ENCODE peak calls at places on chromosome 3, in five cellular contexts. Q is central memory CD4-positive, alpha-beta T cell; J is non-pigmented ciliary epithelial cell; S is posterior cingulate gyrus; G is NCI-H1092. D is an unnamed sample.

GRCh38 chr3:117441851-117442250 is 732.3 kb downstream of the TUSC7 start:
- DNase-seq in Q (no peak), J (no peak), S (no peak), G (no peak), D (no peak)

GRCh38 chr3:102415553-102415952 is 19.3 kb upstream of the ZPLD1 start:
- DNase-seq in Q (no peak), J (no peak), S (no peak), G (no peak), D (no peak)

GRCh38 chr3:174101244-174101643 is 703.7 kb downstream of the NLGN1 start:
- DNase-seq in Q (no peak), J (no peak), S (no peak), G (no peak), D (peak)

GRCh38 chr3:113981803-113982202 is 34.0 kb downstream of the ZDHHC23 start:
- DNase-seq in Q (no peak), J (no peak), S (no peak), G (no peak), D (no peak)

GRCh38 chr3:87082806-87083440 is 92.0 kb upstream of the VGLL3 start:
- DNase-seq in Q (no peak), J (no peak), S (no peak), G (peak), D (peak)

GRCh38 chr3:178823140-178823539 is 248.5 kb downstream of the ZMAT3 start:
- DNase-seq in Q (no peak), J (no peak), S (no peak), G (no peak), D (no peak)

GRCh38 chr3:2036096-2036495 is 62.6 kb upstream of the CNTN4 start:
- DNase-seq in Q (no peak), J (no peak), S (no peak), G (no peak), D (no peak)

GRCh38 chr3:29515451-29515850 is 234.6 kb downstream of the RBMS3 start:
- DNase-seq in Q (no peak), J (peak), S (no peak), G (no peak), D (no peak)

GRCh38 chr3:78268716-78269668 is 1229.1 kb downstream of the ROBO2 start:
- DNase-seq in Q (no peak), J (no peak), S (no peak), G (no peak), D (no peak)

GRCh38 chr3:180802837-180803236 is 109.6 kb upstream of the FXR1 start:
- DNase-seq in Q (no peak), J (no peak), S (no peak), G (peak), D (no peak)

GRCh38 chr3:178297204-178297603 is 239.0 kb upstream of the KCNMB2 start:
- DNase-seq in Q (no peak), J (no peak), S (no peak), G (no peak), D (no peak)

GRCh38 chr3:16884084-16884747 is 539 bp upstream of the PLCL2 start:
- DNase-seq in Q (peak), J (no peak), S (peak), G (no peak), D (no peak)

GRCh38 chr3:10983219-10983916 is 9.2 kb upstream of the SLC6A1 start:
- DNase-seq in Q (no peak), J (peak), S (no peak), G (peak), D (no peak)

GRCh38 chr3:126147932-126148683 is 32.3 kb downstream of the ALDH1L1 start:
- DNase-seq in Q (no peak), J (no peak), S (no peak), G (no peak), D (no peak)

GRCh38 chr3:13424865-13425605 is 4.9 kb upstream of the NUP210 start:
- DNase-seq in Q (no peak), J (no peak), S (no peak), G (no peak), D (no peak)

GRCh38 chr3:69290006-69290405 is 95.9 kb downstream of the FRMD4B start:
- DNase-seq in Q (no peak), J (no peak), S (no peak), G (no peak), D (no peak)

GRCh38 chr3:134768116-134768515 is 26.9 kb upstream of the EPHB1 start:
- DNase-seq in Q (no peak), J (no peak), S (no peak), G (no peak), D (no peak)

GRCh38 chr3:163811996-163812395 is 1266.3 kb downstream of the SI start:
- DNase-seq in Q (no peak), J (no peak), S (no peak), G (no peak), D (no peak)

GRCh38 chr3:52468336-52468735 is 12.9 kb downstream of the NISCH start:
- DNase-seq in Q (no peak), J (no peak), S (no peak), G (no peak), D (no peak)

GRCh38 chr3:12891985-12892839 is 50.8 kb upstream of the RPL32 start:
- DNase-seq in Q (peak), J (peak), S (peak), G (peak), D (peak)

GRCh38 chr3:17494117-17494809 is 248.2 kb downstream of the TBC1D5 start:
- DNase-seq in Q (no peak), J (no peak), S (no peak), G (no peak), D (no peak)

GRCh38 chr3:14285526-14285925 is 106.9 kb downstream of the LSM3 start:
- DNase-seq in Q (no peak), J (no peak), S (no peak), G (no peak), D (no peak)

GRCh38 chr3:111335512-111335911 is 206.5 kb upstream of the CD96 start:
- DNase-seq in Q (no peak), J (no peak), S (no peak), G (no peak), D (no peak)

GRCh38 chr3:55909373-55909772 is 422.3 kb upstream of the WNT5A start:
- DNase-seq in Q (no peak), J (no peak), S (no peak), G (no peak), D (no peak)

GRCh38 chr3:51977449-51978142 is 2.7 kb downstream of the ABHD14A start:
- DNase-seq in Q (peak), J (no peak), S (no peak), G (no peak), D (no peak)

GRCh38 chr3:193816028-193816395 is 223.0 kb downstream of the OPA1 start:
- DNase-seq in Q (no peak), J (no peak), S (no peak), G (no peak), D (no peak)

GRCh38 chr3:193974591-193974990 is 161.4 kb upstream of the HES1 start:
- DNase-seq in Q (no peak), J (no peak), S (no peak), G (no peak), D (no peak)

GRCh38 chr3:36890261-36890660 is 54.6 kb downstream of the TRANK1 start:
- DNase-seq in Q (no peak), J (no peak), S (no peak), G (no peak), D (no peak)

GRCh38 chr3:82030932-82031331 is 269.5 kb upstream of the GBE1 start:
- DNase-seq in Q (no peak), J (no peak), S (no peak), G (no peak), D (no peak)

GRCh38 chr3:182045721-182046120 is 334.0 kb downstream of the SOX2 start:
- DNase-seq in Q (no peak), J (no peak), S (no peak), G (no peak), D (no peak)

GRCh38 chr3:47512416-47513124 is 942 bp downstream of the ELP6 start:
- DNase-seq in Q (no peak), J (no peak), S (no peak), G (no peak), D (no peak)

GRCh38 chr3:196989721-196990262 is 21.2 kb upstream of the PIGZ start:
- DNase-seq in Q (no peak), J (no peak), S (no peak), G (peak), D (no peak)

GRCh38 chr3:40078590-40078989 is 230.9 kb upstream of the EIF1B start:
- DNase-seq in Q (no peak), J (no peak), S (no peak), G (no peak), D (no peak)

GRCh38 chr3:38998086-38998485 is 53.7 kb downstream of the SCN11A start:
- DNase-seq in Q (no peak), J (no peak), S (no peak), G (no peak), D (no peak)

GRCh38 chr3:25573386-25574171 is 91.1 kb downstream of the TOP2B start:
- DNase-seq in Q (no peak), J (no peak), S (no peak), G (no peak), D (no peak)

GRCh38 chr3:46662771-46663551 is 30.5 kb downstream of the ALS2CL start:
- DNase-seq in Q (no peak), J (no peak), S (peak), G (no peak), D (no peak)

GRCh38 chr3:196486263-196486662 is 17.3 kb downstream of the RNF168 start:
- DNase-seq in Q (peak), J (no peak), S (no peak), G (no peak), D (no peak)

GRCh38 chr3:126245811-126246727 is 65.7 kb upstream of the ALDH1L1 start:
- DNase-seq in Q (no peak), J (no peak), S (peak), G (peak), D (peak)

D was measured in NCI-H1930.